ENCODE peak calls at places on chromosomes 16 and 17, in six cellular contexts. W is ACHN; X is skeletal muscle cell; R is T-cell; C is stimulated activated CD8-positive, alpha-beta memory T cell treated with anti-CD3 and anti-CD28 coated beads, Interleukin-4, amount 100 ng/mL, for 24 hours; N is kidney glomerular epithelial cell. E is an unnamed sample.

GRCh38 chr17:19354748-19355147 is 7.8 kb downstream of the B9D1 start:
- DNase-seq in R (no peak), N (no peak), X (no peak), C (no peak), W (no peak), E (no peak)

GRCh38 chr16:24986512-24987303 is 28.5 kb downstream of the ARHGAP17 start:
- DNase-seq in C (no peak), R (no peak), X (peak; percentile 65), N (no peak), W (no peak), E (no peak)

GRCh38 chr16:63720848-63721247 is 1401.0 kb downstream of the CDH11 start:
- DNase-seq in N (no peak), C (no peak), R (no peak), X (no peak), W (no peak), E (no peak)

GRCh38 chr16:65002265-65002664 is 119.6 kb downstream of the CDH11 start:
- DNase-seq in N (no peak), W (no peak), C (no peak), X (peak; percentile 65), R (no peak), E (no peak)

GRCh38 chr17:27657620-27658019 is 26.6 kb downstream of the LGALS9 start:
- DNase-seq in X (no peak), W (peak; percentile 44), N (no peak), R (no peak), C (no peak), E (no peak)

GRCh38 chr17:36949461-36949927 is 740 bp downstream of the AATF start:
- DNase-seq in X (no peak), R (no peak), N (no peak), C (no peak), W (peak; percentile 54), E (no peak)

GRCh38 chr16:352547-353403 is at the start of gene AXIN1:
- DNase-seq in X (peak; percentile 61), W (peak; percentile 99), R (peak; percentile 100), N (peak; percentile 95), C (peak; percentile 100), E (peak; percentile 97)

GRCh38 chr16:20849587-20850390 is 43.5 kb downstream of the REXO5 start:
- DNase-seq in C (peak; percentile 44), W (peak; percentile 78), N (peak; percentile 65), X (no peak), R (peak; percentile 59), E (peak; percentile 36)

GRCh38 chr16:89373355-89374110 is 116.8 kb downstream of the ANKRD11 start:
- DNase-seq in X (peak; percentile 67), R (no peak), W (no peak), N (peak; percentile 83), C (no peak), E (no peak)

GRCh38 chr17:81317992-81318391 is 22.9 kb upstream of the SLC38A10 start:
- DNase-seq in X (no peak), N (no peak), W (no peak), R (no peak), C (no peak), E (no peak)

GRCh38 chr17:8249621-8250020 is 532 bp downstream of the PFAS start:
- DNase-seq in W (no peak), C (no peak), X (no peak), N (no peak), R (no peak), E (no peak)

GRCh38 chr17:917391-917811 is 62.2 kb downstream of the NXN start:
- DNase-seq in R (no peak), N (no peak), C (no peak), X (no peak), W (no peak), E (no peak)

GRCh38 chr17:8056232-8056975 is 17.5 kb downstream of the ALOX15B start:
- DNase-seq in N (peak; percentile 6), R (no peak), X (peak; percentile 58), W (no peak), C (no peak), E (peak; percentile 52)

GRCh38 chr17:63446981-63447687 is 1.0 kb upstream of the CYB561 start:
- DNase-seq in X (no peak), R (peak; percentile 30), C (peak; percentile 24), W (no peak), N (no peak), E (peak; percentile 53)

GRCh38 chr17:72782985-72783701 is 309.3 kb downstream of the SLC39A11 start:
- DNase-seq in C (no peak), W (no peak), N (no peak), R (no peak), X (no peak), E (no peak)

GRCh38 chr17:63369233-63369632 is 76.9 kb downstream of the CYB561 start:
- DNase-seq in X (no peak), C (no peak), R (no peak), W (no peak), N (no peak), E (no peak)

GRCh38 chr17:77846531-77847085 is 111.9 kb upstream of the TNRC6C start:
- DNase-seq in R (no peak), W (no peak), X (no peak), C (no peak), N (no peak), E (no peak)

GRCh38 chr17:47850692-47851573 is at the start of gene SP6:
- DNase-seq in W (peak; percentile 83), X (no peak), C (peak; percentile 57), N (peak; percentile 83), R (peak; percentile 38), E (peak; percentile 38)

GRCh38 chr16:15482068-15482747 is 47.8 kb downstream of the BMERB1 start:
- DNase-seq in N (peak; percentile 94), C (peak; percentile 6), X (peak; percentile 89), W (peak; percentile 93), R (no peak), E (peak; percentile 11)

GRCh38 chr16:49019826-49020401 is 261.7 kb downstream of the CBLN1 start:
- DNase-seq in R (no peak), N (no peak), X (no peak), W (peak; percentile 52), C (no peak), E (no peak)

GRCh38 chr17:58401287-58401686 is 16.0 kb downstream of the RNF43 start:
- DNase-seq in N (no peak), C (no peak), X (no peak), R (no peak), W (no peak), E (no peak)